ENCODE peak calls at places on chromosomes 2 and 18, in ten cellular contexts. I is non-pigmented ciliary epithelial cell; H is BJ; L is NCI-H460; P is suprapubic skin; Q is GM20000; Z is activated CD8-positive, alpha-beta T cell treated with anti-CD3 and anti-CD28 coated beads for 36 hours; X is NCI-H1417 treated with DMSO at 0.1 percent for 48 hours; F is T-helper 2 cell; O is RCC 7860. M is an unnamed sample.
A peak's percentile ranks its signal among the peaks of the same experiment; 100 is the strongest.

GRCh38 chr2:171966268-171966667 is 33.5 kb upstream of the METAP1D start:
- DNase-seq in I (no peak), H (no peak), L (no peak), P (no peak), Q (no peak), Z (no peak), X (peak; percentile 64), F (no peak), O (no peak), M (no peak)

GRCh38 chr2:199682001-199682400 is 169.0 kb downstream of the FTCDNL1 start:
- DNase-seq in I (no peak), H (no peak), L (no peak), P (no peak), Q (no peak), Z (no peak), X (no peak), F (no peak), O (no peak), M (no peak)

GRCh38 chr2:76310894-76311293 is 600.2 kb upstream of the GCFC2 start:
- DNase-seq in I (no peak), H (no peak), L (no peak), P (no peak), Q (no peak), Z (no peak), X (no peak), F (no peak), O (no peak), M (no peak)

GRCh38 chr2:167183916-167184315 is 295.6 kb downstream of the XIRP2 start:
- DNase-seq in I (no peak), H (no peak), L (no peak), P (no peak), Q (no peak), Z (no peak), X (no peak), F (no peak), O (no peak), M (no peak)

GRCh38 chr18:46449499-46449898 is 207.5 kb downstream of the LOXHD1 start:
- DNase-seq in I (no peak), H (no peak), L (no peak), P (no peak), Q (no peak), Z (no peak), X (no peak), F (no peak), O (no peak), M (no peak)

GRCh38 chr18:48022531-48023330 is 92.3 kb upstream of the SMAD2 start:
- DNase-seq in I (no peak), H (no peak), L (peak; percentile 81), P (no peak), Q (peak; percentile 77), Z (peak; percentile 12), X (peak; percentile 70), F (peak; percentile 5), O (peak; percentile 51), M (peak; percentile 66)

GRCh38 chr2:127640082-127641072 is 5.6 kb upstream of the GPR17 start:
- DNase-seq in I (no peak), H (no peak), L (no peak), P (no peak), Q (peak; percentile 76), Z (peak; percentile 69), X (no peak), F (no peak), O (no peak), M (no peak)

GRCh38 chr2:191190861-191191552 is 40.2 kb upstream of the STAT4 start:
- DNase-seq in I (no peak), H (no peak), L (no peak), P (no peak), Q (no peak), Z (no peak), X (no peak), F (no peak), O (no peak), M (no peak)

GRCh38 chr2:191333911-191334357 is 88.7 kb downstream of the MYO1B start:
- DNase-seq in I (peak; percentile 90), H (peak; percentile 99), L (no peak), P (no peak), Q (no peak), Z (no peak), X (no peak), F (no peak), O (no peak), M (peak; percentile 98)

GRCh38 chr2:19875280-19875679 is 26.5 kb downstream of the TTC32 start:
- DNase-seq in I (no peak), H (no peak), L (no peak), P (no peak), Q (no peak), Z (no peak), X (no peak), F (no peak), O (no peak), M (no peak)

GRCh38 chr2:48433682-48434081 is 96.3 kb upstream of the STON1 start:
- DNase-seq in I (no peak), H (no peak), L (no peak), P (no peak), Q (no peak), Z (no peak), X (no peak), F (no peak), O (no peak), M (no peak)